ENCODE peak calls at places on chromosomes 4 and X, in eight cellular contexts. J is NCI-H2029; Y is activated naive CD4-positive, alpha-beta T cell treated with anti-CD3 and anti-CD28 coated beads, Interleukin-2, amount 10 ng/mL, durations not matched to agents 7 days and 5 days; N is fibroblast of the conjunctiva; R is T-helper 2 cell; X is T-cell; H is IMR-90; A is HEK293T. I is an unnamed sample.
A peak's percentile ranks its signal among the peaks of the same experiment; 100 is the strongest.

GRCh38 chrX:110561036-110561435 is 202.4 kb downstream of the RTL9 start:
- DNase-seq in J (no peak), Y (no peak), N (peak; percentile 39), R (no peak), X (no peak), H (no peak), A (no peak), I (no peak)

GRCh38 chr4:38005637-38006036 is 45.4 kb downstream of the PTTG2 start:
- DNase-seq in J (no peak), Y (no peak), N (no peak), R (no peak), X (no peak), H (no peak), A (no peak), I (no peak)

GRCh38 chrX:110421499-110422455 is 63.1 kb downstream of the RTL9 start:
- DNase-seq in J (peak; percentile 86), Y (no peak), N (no peak), R (no peak), X (no peak), H (no peak), A (no peak), I (no peak)

GRCh38 chr4:70651864-70652506 is 14.3 kb downstream of the JCHAIN start:
- DNase-seq in J (peak; percentile 1), Y (peak; percentile 30), N (no peak), R (peak; percentile 32), X (no peak), H (peak; percentile 52), A (peak; percentile 42), I (no peak)

GRCh38 chr4:6229095-6229494 is 28.7 kb upstream of the JAKMIP1 start:
- DNase-seq in J (peak; percentile 83), Y (no peak), N (no peak), R (no peak), X (no peak), H (no peak), A (no peak), I (no peak)

GRCh38 chr4:99485212-99485611 is 25.6 kb upstream of the C4orf17 start:
- DNase-seq in J (no peak), Y (no peak), N (no peak), R (no peak), X (no peak), H (no peak), A (no peak), I (no peak)

GRCh38 chr4:154004450-154004849 is 215.6 kb upstream of the SFRP2 start:
- DNase-seq in J (no peak), Y (no peak), N (peak; percentile 76), R (no peak), X (no peak), H (no peak), A (no peak), I (no peak)

GRCh38 chr4:15649914-15650545 is 5.1 kb downstream of the FBXL5 start:
- DNase-seq in J (peak; percentile 39), Y (peak; percentile 75), N (no peak), R (peak; percentile 86), X (peak; percentile 69), H (peak; percentile 63), A (peak; percentile 60), I (peak; percentile 43)

GRCh38 chr4:37584530-37585060 is 101.6 kb downstream of the RELL1 start:
- DNase-seq in J (no peak), Y (no peak), N (no peak), R (no peak), X (no peak), H (no peak), A (no peak), I (no peak)

GRCh38 chrX:106952988-106953387 is 32.8 kb downstream of the CLDN2 start:
- DNase-seq in J (no peak), Y (no peak), N (no peak), R (no peak), X (no peak), H (no peak), A (peak; percentile 23), I (no peak)

GRCh38 chrX:97685753-97686152 is 802.0 kb downstream of the RPA4 start:
- DNase-seq in J (peak; percentile 23), Y (peak; percentile 20), N (no peak), R (peak; percentile 26), X (no peak), H (peak; percentile 40), A (peak; percentile 34), I (no peak)

GRCh38 chrX:141185366-141185765 is 8.4 kb upstream of the LDOC1 start:
- DNase-seq in J (no peak), Y (no peak), N (no peak), R (no peak), X (no peak), H (no peak), A (no peak), I (no peak)

GRCh38 chrX:15515931-15516330 is 15.3 kb downstream of the BMX start:
- DNase-seq in J (no peak), Y (no peak), N (no peak), R (no peak), X (no peak), H (no peak), A (no peak), I (no peak)

GRCh38 chrX:6891404-6891803 is 256.1 kb upstream of the STS start:
- DNase-seq in J (no peak), Y (no peak), N (no peak), R (no peak), X (no peak), H (no peak), A (no peak), I (no peak)

GRCh38 chrX:141468940-141469339 is 115.6 kb downstream of the SPANXA1 start:
- DNase-seq in J (no peak), Y (no peak), N (no peak), R (no peak), X (no peak), H (peak; percentile 57), A (no peak), I (no peak)

GRCh38 chr4:15239866-15240265 is 188.0 kb upstream of the C1QTNF7 start:
- DNase-seq in J (no peak), Y (no peak), N (no peak), R (no peak), X (no peak), H (peak; percentile 32), A (no peak), I (no peak)

GRCh38 chr4:10437735-10438134 is 19.5 kb downstream of the ZNF518B start:
- DNase-seq in J (no peak), Y (no peak), N (no peak), R (no peak), X (no peak), H (no peak), A (no peak), I (no peak)

GRCh38 chr4:126843492-126844067 is 789.2 kb upstream of the INTU start:
- DNase-seq in J (no peak), Y (no peak), N (no peak), R (no peak), X (no peak), H (no peak), A (no peak), I (no peak)

GRCh38 chrX:123504047-123504446 is 228.8 kb downstream of the THOC2 start:
- DNase-seq in J (no peak), Y (no peak), N (no peak), R (no peak), X (no peak), H (peak; percentile 12), A (no peak), I (no peak)

GRCh38 chr4:110475881-110476818 is at the start of gene ENPEP:
- DNase-seq in J (no peak), Y (no peak), N (peak; percentile 4), R (no peak), X (no peak), H (peak; percentile 36), A (no peak), I (no peak)

GRCh38 chr4:185238750-185239149 is 29.4 kb downstream of the SNX25 start:
- DNase-seq in J (no peak), Y (no peak), N (no peak), R (no peak), X (no peak), H (peak; percentile 21), A (no peak), I (no peak)

GRCh38 chr4:6085028-6085942 is 67.1 kb upstream of the C4orf50 start:
- DNase-seq in J (no peak), Y (no peak), N (no peak), R (no peak), X (no peak), H (no peak), A (no peak), I (no peak)

GRCh38 chrX:122154019-122154418 is 1030.1 kb upstream of the GRIA3 start:
- DNase-seq in J (no peak), Y (no peak), N (no peak), R (no peak), X (no peak), H (no peak), A (no peak), I (no peak)

GRCh38 chr4:105352826-105353225 is 121.0 kb downstream of the PPA2 start:
- DNase-seq in J (no peak), Y (no peak), N (no peak), R (peak; percentile 36), X (no peak), H (peak; percentile 56), A (no peak), I (no peak)

GRCh38 chr4:140308366-140309123 is 64.9 kb upstream of the SCOC start:
- DNase-seq in J (no peak), Y (no peak), N (peak; percentile 12), R (no peak), X (no peak), H (peak; percentile 98), A (no peak), I (no peak)